ENCODE peak calls at places on chromosomes 16 and 17, in ten cellular contexts. B is stimulated activated naive B cell treated with anti-CD40 and anti-IgM and Interleukin-4, amounts not matched to agents 10 μg/mL and 1 μg/mL and 100 μg/mL, for 72 hours; F is HFFc6; J is T47D; V is activated CD8-positive, alpha-beta T cell treated with anti-CD3 and anti-CD28 coated beads for 36 hours; O is T-helper 2 cell; D is endothelial cell; G is kidney epithelial cell; I is DMS 273 treated with DMSO at 0.1 percent for 48 hours; R is colonic mucosa. K is an unnamed sample.

GRCh38 chr16:87621976-87622713 is 19.8 kb downstream of the JPH3 start:
- DNase-seq in B (no peak), F (no peak), J (no peak), V (no peak), O (no peak), D (no peak), G (no peak), I (no peak), R (no peak), K (peak; percentile 19)

GRCh38 chr17:50693041-50693682 is 14.6 kb downstream of the ANKRD40 start:
- DNase-seq in B (no peak), F (peak; percentile 33), J (peak; percentile 51), V (no peak), O (no peak), D (no peak), G (no peak), I (no peak), R (no peak), K (no peak)

GRCh38 chr17:4852504-4853075 is 19.4 kb downstream of the MINK1 start:
- DNase-seq in B (no peak), F (peak; percentile 67), J (peak; percentile 61), V (peak; percentile 17), O (peak; percentile 42), D (no peak), G (no peak), I (no peak), R (peak; percentile 37), K (no peak)

GRCh38 chr17:75262112-75262606 is 480 bp downstream of the MRPS7 start:
- DNase-seq in B (no peak), F (no peak), J (no peak), V (no peak), O (no peak), D (no peak), G (no peak), I (no peak), R (peak; percentile 40), K (no peak)

GRCh38 chr16:53053967-53054669 is 673 bp upstream of the CHD9 start:
- DNase-seq in B (no peak), F (no peak), J (peak; percentile 41), V (peak; percentile 47), O (peak; percentile 57), D (no peak), G (no peak), I (no peak), R (peak; percentile 67), K (no peak)

GRCh38 chr16:48013476-48013875 is 142.3 kb downstream of the ABCC12 start:
- DNase-seq in B (no peak), F (no peak), J (no peak), V (no peak), O (no peak), D (no peak), G (peak; percentile 87), I (peak; percentile 93), R (no peak), K (no peak)

GRCh38 chr17:58873926-58874325 is 118.3 kb downstream of the PPM1E start:
- DNase-seq in B (no peak), F (no peak), J (no peak), V (no peak), O (no peak), D (no peak), G (no peak), I (no peak), R (no peak), K (no peak)

GRCh38 chr16:89863741-89864391 is 9.5 kb upstream of the TCF25 start:
- DNase-seq in B (no peak), F (no peak), J (peak; percentile 41), V (peak; percentile 52), O (peak; percentile 65), D (no peak), G (no peak), I (no peak), R (no peak), K (no peak)

GRCh38 chr17:75822119-75822799 is 21.9 kb downstream of the UNC13D start:
- DNase-seq in B (no peak), F (no peak), J (peak; percentile 48), V (peak; percentile 72), O (peak; percentile 44), D (no peak), G (no peak), I (no peak), R (peak; percentile 56), K (peak; percentile 68)

GRCh38 chr16:70159355-70160348 is 13.9 kb upstream of the CLEC18C start:
- DNase-seq in B (no peak), F (no peak), J (no peak), V (no peak), O (no peak), D (no peak), G (no peak), I (no peak), R (no peak), K (no peak)

GRCh38 chr17:81518113-81518784 is 5.7 kb upstream of the ACTG1 start:
- DNase-seq in B (no peak), F (no peak), J (peak; percentile 84), V (no peak), O (no peak), D (no peak), G (no peak), I (no peak), R (no peak), K (no peak)

GRCh38 chr16:25264599-25264998 is 7.0 kb upstream of the ZKSCAN2 start:
- DNase-seq in B (no peak), F (no peak), J (peak; percentile 62), V (peak; percentile 24), O (no peak), D (peak; percentile 30), G (no peak), I (no peak), R (no peak), K (no peak)